ENCODE peak calls at places on chromosome 21, in nine cellular contexts. Q is osteocyte; V is upper lobe of right lung; W is hepatocyte; L is neural crest cell; J is nucleus accumbens; A is epithelial cell of esophagus; H is activated CD4-positive, alpha-beta T cell treated with anti-CD3 and anti-CD28 coated beads for 4 hours; P is fibroblast of pulmonary artery. M is an unnamed sample.
A peak's percentile ranks its signal among the peaks of the same experiment; 100 is the strongest.

GRCh38 chr21:42156690-42157605 is 62.0 kb upstream of the ABCG1 start:
- DNase-seq in Q (peak; percentile 78), V (peak; percentile 61), W (no peak), L (peak; percentile 36), J (no peak), A (peak; percentile 64), H (no peak), P (peak; percentile 51), M (no peak)

GRCh38 chr21:33383056-33383888 is 19.9 kb upstream of the IFNGR2 start:
- DNase-seq in Q (no peak), V (peak; percentile 77), W (peak; percentile 90), L (no peak), J (no peak), A (peak; percentile 97), H (peak; percentile 75), P (peak; percentile 79), M (peak; percentile 94)

GRCh38 chr21:16079830-16080229 is 350.0 kb downstream of the USP25 start:
- DNase-seq in Q (no peak), V (no peak), W (peak; percentile 38), L (no peak), J (no peak), A (peak; percentile 76), H (no peak), P (peak; percentile 28), M (peak; percentile 33)

GRCh38 chr21:33403128-33403785 is at the start of gene IFNGR2:
- DNase-seq in Q (no peak), V (peak; percentile 85), W (peak; percentile 81), L (peak; percentile 18), J (no peak), A (peak; percentile 41), H (peak; percentile 69), P (peak; percentile 33), M (no peak)

GRCh38 chr21:15768045-15768601 is 38.3 kb downstream of the USP25 start:
- DNase-seq in Q (no peak), V (no peak), W (no peak), L (no peak), J (no peak), A (peak; percentile 17), H (no peak), P (no peak), M (peak; percentile 45)

GRCh38 chr21:34734696-34735095 is 65.9 kb downstream of the CLIC6 start:
- DNase-seq in Q (no peak), V (no peak), W (no peak), L (no peak), J (no peak), A (peak; percentile 94), H (no peak), P (no peak), M (peak; percentile 80)

GRCh38 chr21:14562959-14563358 is 16.8 kb upstream of the SAMSN1 start:
- DNase-seq in Q (no peak), V (no peak), W (no peak), L (no peak), J (no peak), A (no peak), H (no peak), P (no peak), M (no peak)

GRCh38 chr21:20258542-20258941 is 739.7 kb upstream of the NCAM2 start:
- DNase-seq in Q (no peak), V (no peak), W (no peak), L (no peak), J (no peak), A (no peak), H (no peak), P (no peak), M (no peak)

GRCh38 chr21:29149771-29150425 is 19.5 kb downstream of the MAP3K7CL start:
- DNase-seq in Q (no peak), V (no peak), W (no peak), L (no peak), J (no peak), A (peak; percentile 35), H (no peak), P (peak; percentile 56), M (peak; percentile 32)

GRCh38 chr21:32976791-32977190 is 48.9 kb upstream of the OLIG2 start:
- DNase-seq in Q (peak; percentile 59), V (no peak), W (no peak), L (no peak), J (no peak), A (no peak), H (no peak), P (no peak), M (no peak)

GRCh38 chr21:44456207-44456914 is 1.1 kb downstream of the LRRC3 start:
- DNase-seq in Q (no peak), V (no peak), W (no peak), L (no peak), J (no peak), A (no peak), H (no peak), P (no peak), M (no peak)

GRCh38 chr21:16437586-16437985 is 707.8 kb downstream of the USP25 start:
- DNase-seq in Q (no peak), V (no peak), W (no peak), L (no peak), J (no peak), A (no peak), H (no peak), P (no peak), M (no peak)

GRCh38 chr21:41943468-41944250 is 10.2 kb downstream of the C2CD2 start:
- DNase-seq in Q (no peak), V (no peak), W (no peak), L (no peak), J (no peak), A (no peak), H (no peak), P (no peak), M (no peak)

GRCh38 chr21:34973685-34974084 is 75.4 kb downstream of the RUNX1 start:
- DNase-seq in Q (no peak), V (no peak), W (no peak), L (no peak), J (no peak), A (no peak), H (no peak), P (no peak), M (no peak)

M was measured in foreskin keratinocyte.